ENCODE peak calls at places on chromosome 4, in seven cellular contexts. One of them, this sample, is unnamed.

GRCh38 chr4:145285928-145286327 is 105.5 kb upstream of the OTUD4 start:
- DNase-seq in nephron progenitor cell: no peak
- DNase-seq in aorta: no peak
- DNase-seq in testis: no peak
- DNase-seq in cardiac septum: no peak
- DNase-seq in right cardiac atrium: no peak
- DNase-seq in tibial artery: no peak
- DNase-seq in this sample: no peak

GRCh38 chr4:7929530-7929951 is 10.1 kb downstream of the AFAP1 start:
- DNase-seq in testis: no peak
- DNase-seq in aorta: no peak
- DNase-seq in right cardiac atrium: no peak
- DNase-seq in cardiac septum: peak
- DNase-seq in tibial artery: no peak
- DNase-seq in nephron progenitor cell: no peak
- DNase-seq in this sample: no peak

GRCh38 chr4:180169394-180169793 is 2073.8 kb upstream of the TENM3 start:
- DNase-seq in tibial artery: no peak
- DNase-seq in aorta: no peak
- DNase-seq in right cardiac atrium: no peak
- DNase-seq in testis: no peak
- DNase-seq in nephron progenitor cell: no peak
- DNase-seq in cardiac septum: no peak
- DNase-seq in this sample: peak

GRCh38 chr4:24988776-24989175 is 42.0 kb downstream of the LGI2 start:
- DNase-seq in right cardiac atrium: no peak
- DNase-seq in aorta: no peak
- DNase-seq in tibial artery: no peak
- DNase-seq in nephron progenitor cell: no peak
- DNase-seq in cardiac septum: no peak
- DNase-seq in testis: peak
- DNase-seq in this sample: peak

GRCh38 chr4:79241846-79242245 is 84.0 kb downstream of the NAA11 start:
- DNase-seq in right cardiac atrium: no peak
- DNase-seq in testis: no peak
- DNase-seq in nephron progenitor cell: no peak
- DNase-seq in tibial artery: no peak
- DNase-seq in cardiac septum: no peak
- DNase-seq in aorta: no peak
- DNase-seq in this sample: no peak

GRCh38 chr4:142809559-142809958 is 36.5 kb downstream of the INPP4B start:
- DNase-seq in right cardiac atrium: no peak
- DNase-seq in tibial artery: no peak
- DNase-seq in cardiac septum: no peak
- DNase-seq in aorta: no peak
- DNase-seq in nephron progenitor cell: no peak
- DNase-seq in testis: no peak
- DNase-seq in this sample: no peak

GRCh38 chr4:5101571-5101970 is 50.3 kb downstream of the STK32B start:
- DNase-seq in tibial artery: no peak
- DNase-seq in aorta: no peak
- DNase-seq in right cardiac atrium: no peak
- DNase-seq in cardiac septum: no peak
- DNase-seq in testis: no peak
- DNase-seq in nephron progenitor cell: no peak
- DNase-seq in this sample: no peak

GRCh38 chr4:94546949-94547348 is 95.2 kb downstream of the PDLIM5 start:
- DNase-seq in right cardiac atrium: no peak
- DNase-seq in cardiac septum: no peak
- DNase-seq in testis: no peak
- DNase-seq in nephron progenitor cell: no peak
- DNase-seq in tibial artery: no peak
- DNase-seq in aorta: no peak
- DNase-seq in this sample: no peak

GRCh38 chr4:186781032-186781917 is 57.6 kb upstream of the FAT1 start:
- DNase-seq in nephron progenitor cell: no peak
- DNase-seq in aorta: no peak
- DNase-seq in right cardiac atrium: no peak
- DNase-seq in cardiac septum: no peak
- DNase-seq in testis: no peak
- DNase-seq in tibial artery: no peak
- DNase-seq in this sample: no peak

GRCh38 chr4:39464886-39465501 is 6.1 kb downstream of the LIAS start:
- DNase-seq in cardiac septum: no peak
- DNase-seq in aorta: no peak
- DNase-seq in right cardiac atrium: no peak
- DNase-seq in nephron progenitor cell: no peak
- DNase-seq in tibial artery: no peak
- DNase-seq in testis: no peak
- DNase-seq in this sample: peak

GRCh38 chr4:52592287-52592686 is 66.8 kb downstream of the USP46 start:
- DNase-seq in testis: no peak
- DNase-seq in tibial artery: no peak
- DNase-seq in cardiac septum: no peak
- DNase-seq in aorta: no peak
- DNase-seq in right cardiac atrium: no peak
- DNase-seq in nephron progenitor cell: no peak
- DNase-seq in this sample: no peak